ENCODE peak calls at places on chromosome 21, in ten cellular contexts. One of them, this sample, is unnamed.

GRCh38 chr21:42659416-42660117 is 6.1 kb downstream of the PDE9A start:
- DNase-seq in lower lobe of right lung: no peak
- DNase-seq in RWPE1: no peak
- DNase-seq in left ventricle myocardium inferior: no peak
- DNase-seq in astrocyte of the spinal cord: no peak
- DNase-seq in psoas muscle: no peak
- DNase-seq in hepatocyte: no peak
- DNase-seq in GM12865: peak
- DNase-seq in HFFc6: no peak
- DNase-seq in esophagus squamous epithelium: no peak
- DNase-seq in this sample: no peak

GRCh38 chr21:38159355-38159754 is 97.4 kb upstream of the KCNJ15 start:
- DNase-seq in lower lobe of right lung: peak
- DNase-seq in RWPE1: peak
- DNase-seq in left ventricle myocardium inferior: peak
- DNase-seq in astrocyte of the spinal cord: peak
- DNase-seq in psoas muscle: peak
- DNase-seq in hepatocyte: peak
- DNase-seq in GM12865: peak
- DNase-seq in HFFc6: peak
- DNase-seq in esophagus squamous epithelium: peak
- DNase-seq in this sample: peak

GRCh38 chr21:36454706-36455105 is 25.2 kb downstream of the CLDN14 start:
- DNase-seq in lower lobe of right lung: no peak
- DNase-seq in RWPE1: no peak
- DNase-seq in left ventricle myocardium inferior: no peak
- DNase-seq in astrocyte of the spinal cord: no peak
- DNase-seq in psoas muscle: no peak
- DNase-seq in hepatocyte: no peak
- DNase-seq in GM12865: no peak
- DNase-seq in HFFc6: no peak
- DNase-seq in esophagus squamous epithelium: no peak
- DNase-seq in this sample: no peak

GRCh38 chr21:26834181-26834945 is 10.8 kb downstream of the ADAMTS1 start:
- DNase-seq in lower lobe of right lung: no peak
- DNase-seq in RWPE1: no peak
- DNase-seq in left ventricle myocardium inferior: no peak
- DNase-seq in astrocyte of the spinal cord: no peak
- DNase-seq in psoas muscle: no peak
- DNase-seq in hepatocyte: no peak
- DNase-seq in GM12865: no peak
- DNase-seq in HFFc6: no peak
- DNase-seq in esophagus squamous epithelium: no peak
- DNase-seq in this sample: no peak

GRCh38 chr21:35988396-35989140 is 71.8 kb downstream of the SETD4 start:
- DNase-seq in lower lobe of right lung: no peak
- DNase-seq in RWPE1: no peak
- DNase-seq in left ventricle myocardium inferior: no peak
- DNase-seq in astrocyte of the spinal cord: no peak
- DNase-seq in psoas muscle: no peak
- DNase-seq in hepatocyte: no peak
- DNase-seq in GM12865: no peak
- DNase-seq in HFFc6: no peak
- DNase-seq in esophagus squamous epithelium: no peak
- DNase-seq in this sample: no peak

GRCh38 chr21:41664881-41665765 is 101.7 kb downstream of the RIPK4 start:
- DNase-seq in lower lobe of right lung: no peak
- DNase-seq in RWPE1: peak
- DNase-seq in left ventricle myocardium inferior: no peak
- DNase-seq in astrocyte of the spinal cord: peak
- DNase-seq in psoas muscle: no peak
- DNase-seq in hepatocyte: no peak
- DNase-seq in GM12865: no peak
- DNase-seq in HFFc6: peak
- DNase-seq in esophagus squamous epithelium: no peak
- DNase-seq in this sample: no peak

GRCh38 chr21:26800455-26801454 is 44.5 kb downstream of the ADAMTS1 start:
- DNase-seq in lower lobe of right lung: no peak
- DNase-seq in RWPE1: no peak
- DNase-seq in left ventricle myocardium inferior: peak
- DNase-seq in astrocyte of the spinal cord: peak
- DNase-seq in psoas muscle: no peak
- DNase-seq in hepatocyte: no peak
- DNase-seq in GM12865: no peak
- DNase-seq in HFFc6: peak
- DNase-seq in esophagus squamous epithelium: no peak
- DNase-seq in this sample: no peak

GRCh38 chr21:25569084-25569483 is 38.2 kb downstream of the MRPL39 start:
- DNase-seq in lower lobe of right lung: no peak
- DNase-seq in RWPE1: no peak
- DNase-seq in left ventricle myocardium inferior: no peak
- DNase-seq in astrocyte of the spinal cord: peak
- DNase-seq in psoas muscle: no peak
- DNase-seq in hepatocyte: no peak
- DNase-seq in GM12865: peak
- DNase-seq in HFFc6: no peak
- DNase-seq in esophagus squamous epithelium: no peak
- DNase-seq in this sample: no peak

GRCh38 chr21:38181101-38181500 is 75.7 kb upstream of the KCNJ15 start:
- DNase-seq in lower lobe of right lung: no peak
- DNase-seq in RWPE1: no peak
- DNase-seq in left ventricle myocardium inferior: no peak
- DNase-seq in astrocyte of the spinal cord: peak
- DNase-seq in psoas muscle: no peak
- DNase-seq in hepatocyte: no peak
- DNase-seq in GM12865: no peak
- DNase-seq in HFFc6: peak
- DNase-seq in esophagus squamous epithelium: no peak
- DNase-seq in this sample: no peak

GRCh38 chr21:42262826-42263225 is 43.9 kb downstream of the ABCG1 start:
- DNase-seq in lower lobe of right lung: peak
- DNase-seq in RWPE1: peak
- DNase-seq in left ventricle myocardium inferior: peak
- DNase-seq in astrocyte of the spinal cord: no peak
- DNase-seq in psoas muscle: peak
- DNase-seq in hepatocyte: peak
- DNase-seq in GM12865: no peak
- DNase-seq in HFFc6: no peak
- DNase-seq in esophagus squamous epithelium: no peak
- DNase-seq in this sample: peak

GRCh38 chr21:41369915-41370839 is 8.3 kb downstream of the MX2 start:
- DNase-seq in lower lobe of right lung: no peak
- DNase-seq in RWPE1: no peak
- DNase-seq in left ventricle myocardium inferior: peak
- DNase-seq in astrocyte of the spinal cord: no peak
- DNase-seq in psoas muscle: no peak
- DNase-seq in hepatocyte: no peak
- DNase-seq in GM12865: peak
- DNase-seq in HFFc6: no peak
- DNase-seq in esophagus squamous epithelium: no peak
- DNase-seq in this sample: no peak

GRCh38 chr21:39669485-39669884 is 56.7 kb downstream of the B3GALT5 start:
- DNase-seq in lower lobe of right lung: no peak
- DNase-seq in RWPE1: no peak
- DNase-seq in left ventricle myocardium inferior: no peak
- DNase-seq in astrocyte of the spinal cord: no peak
- DNase-seq in psoas muscle: no peak
- DNase-seq in hepatocyte: no peak
- DNase-seq in GM12865: no peak
- DNase-seq in HFFc6: no peak
- DNase-seq in esophagus squamous epithelium: no peak
- DNase-seq in this sample: no peak

GRCh38 chr21:17003763-17004373 is 509.0 kb upstream of the CXADR start:
- DNase-seq in lower lobe of right lung: no peak
- DNase-seq in RWPE1: no peak
- DNase-seq in left ventricle myocardium inferior: no peak
- DNase-seq in astrocyte of the spinal cord: peak
- DNase-seq in psoas muscle: no peak
- DNase-seq in hepatocyte: no peak
- DNase-seq in GM12865: no peak
- DNase-seq in HFFc6: no peak
- DNase-seq in esophagus squamous epithelium: no peak
- DNase-seq in this sample: no peak

DNA sequence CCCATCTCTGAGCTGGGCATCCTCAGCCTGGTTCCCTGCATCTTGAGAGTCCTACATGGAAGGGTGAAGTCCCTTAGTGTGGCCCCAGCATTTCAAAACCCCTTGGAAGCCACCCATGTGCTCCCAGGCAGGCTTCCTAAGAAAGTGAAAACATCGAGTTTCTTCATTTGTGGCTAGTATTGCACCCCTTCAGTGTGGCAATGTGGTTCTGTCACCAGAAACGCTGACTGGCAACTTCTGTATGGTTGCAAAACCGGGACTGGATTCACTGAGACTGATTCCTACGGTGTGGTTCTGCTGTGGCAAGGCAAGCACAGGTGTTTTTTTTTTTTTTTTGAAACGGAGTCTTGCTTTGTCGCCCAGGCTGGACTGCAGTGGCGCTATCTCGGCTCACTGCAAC is 9.0 kb upstream of the IFNGR2 start:
- DNase-seq in lower lobe of right lung: peak
- DNase-seq in RWPE1: no peak
- DNase-seq in left ventricle myocardium inferior: no peak
- DNase-seq in astrocyte of the spinal cord: no peak
- DNase-seq in psoas muscle: peak
- DNase-seq in hepatocyte: no peak
- DNase-seq in GM12865: peak
- DNase-seq in HFFc6: no peak
- DNase-seq in esophagus squamous epithelium: no peak
- DNase-seq in this sample: no peak
- TF ChIP-seq CTCF in lower lobe of right lung: no peak
- TF ChIP-seq CTCF in RWPE1: no peak
- TF ChIP-seq CTCF in left ventricle myocardium inferior: no peak
- TF ChIP-seq CTCF in astrocyte of the spinal cord: no peak
- TF ChIP-seq CTCF in psoas muscle: no peak
- TF ChIP-seq CTCF in hepatocyte: no peak
- TF ChIP-seq CTCF in GM12865: no peak
- TF ChIP-seq CTCF in HFFc6: no peak
- TF ChIP-seq CTCF in esophagus squamous epithelium: no peak
- TF ChIP-seq CTCF in this sample: no peak

DNA sequence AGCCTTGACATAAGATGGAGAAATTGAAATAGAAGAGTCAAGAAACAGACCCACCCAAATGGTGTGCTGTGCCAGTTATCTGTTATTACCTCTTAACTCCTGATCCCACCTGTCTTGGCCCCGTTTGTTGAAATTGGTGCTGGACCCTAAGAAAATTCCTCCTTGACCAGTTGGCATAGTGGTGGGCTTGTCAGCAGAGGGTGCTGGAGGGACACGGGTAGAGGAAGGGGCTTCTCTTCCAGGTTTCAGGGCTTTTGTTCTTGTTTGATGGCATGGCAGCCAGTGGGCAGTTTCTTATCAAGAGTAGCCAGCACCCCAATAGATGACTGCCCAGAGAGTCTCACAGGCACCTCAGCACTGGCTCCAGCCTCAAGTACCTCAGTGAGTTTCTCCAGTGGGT is 51.6 kb downstream of the PCBP3 start:
- DNase-seq in lower lobe of right lung: no peak
- DNase-seq in RWPE1: no peak
- DNase-seq in left ventricle myocardium inferior: no peak
- DNase-seq in astrocyte of the spinal cord: no peak
- DNase-seq in psoas muscle: no peak
- DNase-seq in hepatocyte: no peak
- DNase-seq in GM12865: no peak
- DNase-seq in HFFc6: no peak
- DNase-seq in esophagus squamous epithelium: no peak
- DNase-seq in this sample: no peak
- TF ChIP-seq CTCF in lower lobe of right lung: no peak
- TF ChIP-seq CTCF in RWPE1: no peak
- TF ChIP-seq CTCF in left ventricle myocardium inferior: no peak
- TF ChIP-seq CTCF in astrocyte of the spinal cord: peak
- TF ChIP-seq CTCF in psoas muscle: no peak
- TF ChIP-seq CTCF in hepatocyte: peak
- TF ChIP-seq CTCF in GM12865: no peak
- TF ChIP-seq CTCF in HFFc6: no peak
- TF ChIP-seq CTCF in esophagus squamous epithelium: no peak
- TF ChIP-seq CTCF in this sample: no peak

DNA sequence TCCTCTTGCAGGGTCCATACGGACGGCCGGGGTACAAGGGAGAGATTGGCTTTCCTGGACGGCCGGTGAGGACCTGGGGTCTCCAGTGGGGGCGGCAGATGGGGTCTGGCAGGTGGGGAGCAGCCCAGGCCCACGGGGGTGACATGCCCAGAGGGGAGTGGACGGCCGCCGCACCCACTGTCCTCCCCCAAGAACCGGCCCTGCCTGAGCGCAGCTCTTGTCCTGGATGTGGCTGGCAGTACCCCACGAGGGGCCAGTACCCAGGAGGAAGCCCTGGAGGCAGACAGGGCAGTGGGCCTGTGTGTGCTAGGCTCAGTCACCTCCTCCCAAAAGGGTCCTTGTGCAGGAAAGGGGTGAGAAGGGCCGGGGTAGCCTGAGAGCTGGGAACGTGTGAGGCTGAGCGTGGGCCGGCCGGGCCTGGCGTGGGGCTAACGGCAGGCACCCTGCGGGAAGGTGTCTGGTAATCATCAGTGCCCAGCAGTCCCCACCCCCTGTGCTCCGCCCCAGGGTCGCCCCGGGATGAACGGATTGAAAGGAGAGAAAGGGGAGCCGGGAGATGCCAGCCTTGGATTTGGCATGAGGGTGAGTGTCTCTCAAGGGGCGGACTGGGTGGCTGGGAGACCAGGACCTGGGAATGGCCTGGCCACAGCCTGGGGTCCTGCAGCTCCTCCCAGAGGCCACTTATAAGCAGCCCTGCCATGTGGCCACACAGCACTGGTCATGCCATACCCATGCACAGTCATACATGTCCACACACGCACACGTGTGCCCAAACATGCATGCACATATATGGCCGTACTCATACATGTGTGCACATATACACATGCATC is 47.2 kb downstream of the SLC19A1 start:
- DNase-seq in lower lobe of right lung: no peak
- DNase-seq in RWPE1: no peak
- DNase-seq in left ventricle myocardium inferior: no peak
- DNase-seq in astrocyte of the spinal cord: no peak
- DNase-seq in psoas muscle: peak
- DNase-seq in hepatocyte: no peak
- DNase-seq in GM12865: no peak
- DNase-seq in HFFc6: no peak
- DNase-seq in esophagus squamous epithelium: no peak
- DNase-seq in this sample: no peak
- TF ChIP-seq CTCF in lower lobe of right lung: no peak
- TF ChIP-seq CTCF in RWPE1: no peak
- TF ChIP-seq CTCF in left ventricle myocardium inferior: no peak
- TF ChIP-seq CTCF in astrocyte of the spinal cord: no peak
- TF ChIP-seq CTCF in psoas muscle: no peak
- TF ChIP-seq CTCF in hepatocyte: no peak
- TF ChIP-seq CTCF in GM12865: no peak
- TF ChIP-seq CTCF in HFFc6: no peak
- TF ChIP-seq CTCF in esophagus squamous epithelium: no peak
- TF ChIP-seq CTCF in this sample: no peak

DNA sequence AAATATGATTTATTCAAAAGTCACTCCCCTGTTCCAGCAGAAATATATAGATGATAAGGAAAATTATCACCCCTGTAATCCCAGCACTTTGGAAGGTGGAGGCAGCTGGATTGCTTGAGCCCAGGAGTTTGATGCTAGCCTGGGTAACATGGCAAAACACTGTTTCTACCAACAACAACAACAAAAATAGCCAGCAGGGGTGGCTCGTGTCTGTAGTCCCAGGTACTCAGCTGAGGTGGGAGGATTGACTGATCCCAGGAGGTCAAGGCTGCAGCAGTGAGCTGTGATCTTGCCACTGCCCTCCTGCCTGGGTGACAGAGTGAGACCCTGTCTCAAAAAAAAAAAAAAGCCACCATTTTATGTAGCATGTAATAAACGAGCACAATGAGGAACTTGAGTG is 1546.5 kb downstream of the NCAM2 start:
- DNase-seq in lower lobe of right lung: no peak
- DNase-seq in RWPE1: no peak
- DNase-seq in left ventricle myocardium inferior: no peak
- DNase-seq in astrocyte of the spinal cord: no peak
- DNase-seq in psoas muscle: no peak
- DNase-seq in hepatocyte: no peak
- DNase-seq in GM12865: no peak
- DNase-seq in HFFc6: no peak
- DNase-seq in esophagus squamous epithelium: no peak
- DNase-seq in this sample: no peak
- TF ChIP-seq CTCF in lower lobe of right lung: no peak
- TF ChIP-seq CTCF in RWPE1: no peak
- TF ChIP-seq CTCF in left ventricle myocardium inferior: no peak
- TF ChIP-seq CTCF in astrocyte of the spinal cord: no peak
- TF ChIP-seq CTCF in psoas muscle: no peak
- TF ChIP-seq CTCF in hepatocyte: no peak
- TF ChIP-seq CTCF in GM12865: no peak
- TF ChIP-seq CTCF in HFFc6: no peak
- TF ChIP-seq CTCF in esophagus squamous epithelium: no peak
- TF ChIP-seq CTCF in this sample: no peak